ENCODE peak calls at places on chromosomes 2 and 18, in nine cellular contexts. One of them, this sample, is unnamed.

GRCh38 chr18:46728219-46728930 is 28.5 kb downstream of the ST8SIA5 start:
- DNase-seq in putamen: no peak
- DNase-seq in stimulated activated CD8-positive, alpha-beta memory T cell treated with anti-CD3 and anti-CD28 coated beads, Interleukin-15, amount 100 ng/mL, for 48 hours: no peak
- DNase-seq in posterior cingulate gyrus: peak
- DNase-seq in tibial artery: no peak
- DNase-seq in HS-27A: no peak
- DNase-seq in stimulated activated CD4-positive, alpha-beta T cell treated with anti-CD3 and anti-CD28 coated beads, Interleukin-1b, Interleukin-23, amount 100 ng/mL, for 1 hour: no peak
- DNase-seq in glutamatergic neuron: no peak
- DNase-seq in NCI-H524: no peak
- DNase-seq in this sample: no peak

GRCh38 chr2:3377279-3377611 is 373 bp downstream of the EIPR1 start:
- DNase-seq in stimulated activated CD4-positive, alpha-beta T cell treated with anti-CD3 and anti-CD28 coated beads, Interleukin-1b, Interleukin-23, amount 100 ng/mL, for 1 hour: no peak
- DNase-seq in NCI-H524: peak
- DNase-seq in posterior cingulate gyrus: no peak
- DNase-seq in putamen: no peak
- DNase-seq in stimulated activated CD8-positive, alpha-beta memory T cell treated with anti-CD3 and anti-CD28 coated beads, Interleukin-15, amount 100 ng/mL, for 48 hours: no peak
- DNase-seq in HS-27A: no peak
- DNase-seq in tibial artery: no peak
- DNase-seq in glutamatergic neuron: no peak
- DNase-seq in this sample: no peak

GRCh38 chr2:197001921-197002320 is 75.4 kb upstream of the PGAP1 start:
- DNase-seq in putamen: no peak
- DNase-seq in stimulated activated CD4-positive, alpha-beta T cell treated with anti-CD3 and anti-CD28 coated beads, Interleukin-1b, Interleukin-23, amount 100 ng/mL, for 1 hour: no peak
- DNase-seq in tibial artery: no peak
- DNase-seq in HS-27A: no peak
- DNase-seq in glutamatergic neuron: no peak
- DNase-seq in stimulated activated CD8-positive, alpha-beta memory T cell treated with anti-CD3 and anti-CD28 coated beads, Interleukin-15, amount 100 ng/mL, for 48 hours: no peak
- DNase-seq in posterior cingulate gyrus: no peak
- DNase-seq in NCI-H524: no peak
- DNase-seq in this sample: no peak

GRCh38 chr2:27771548-27772335 is at the start of gene MRPL33:
- DNase-seq in posterior cingulate gyrus: peak
- DNase-seq in putamen: peak
- DNase-seq in stimulated activated CD8-positive, alpha-beta memory T cell treated with anti-CD3 and anti-CD28 coated beads, Interleukin-15, amount 100 ng/mL, for 48 hours: peak
- DNase-seq in tibial artery: peak
- DNase-seq in stimulated activated CD4-positive, alpha-beta T cell treated with anti-CD3 and anti-CD28 coated beads, Interleukin-1b, Interleukin-23, amount 100 ng/mL, for 1 hour: peak
- DNase-seq in HS-27A: peak
- DNase-seq in NCI-H524: peak
- DNase-seq in glutamatergic neuron: peak
- DNase-seq in this sample: peak

GRCh38 chr18:8685141-8685913 is 20.0 kb upstream of the MTCL1 start:
- DNase-seq in tibial artery: no peak
- DNase-seq in stimulated activated CD8-positive, alpha-beta memory T cell treated with anti-CD3 and anti-CD28 coated beads, Interleukin-15, amount 100 ng/mL, for 48 hours: no peak
- DNase-seq in glutamatergic neuron: peak
- DNase-seq in NCI-H524: peak
- DNase-seq in HS-27A: no peak
- DNase-seq in putamen: no peak
- DNase-seq in stimulated activated CD4-positive, alpha-beta T cell treated with anti-CD3 and anti-CD28 coated beads, Interleukin-1b, Interleukin-23, amount 100 ng/mL, for 1 hour: no peak
- DNase-seq in posterior cingulate gyrus: no peak
- DNase-seq in this sample: no peak

GRCh38 chr2:113979172-113980128 is 89.6 kb downstream of the ACTR3 start:
- DNase-seq in tibial artery: no peak
- DNase-seq in NCI-H524: no peak
- DNase-seq in posterior cingulate gyrus: no peak
- DNase-seq in putamen: no peak
- DNase-seq in HS-27A: no peak
- DNase-seq in stimulated activated CD4-positive, alpha-beta T cell treated with anti-CD3 and anti-CD28 coated beads, Interleukin-1b, Interleukin-23, amount 100 ng/mL, for 1 hour: peak
- DNase-seq in glutamatergic neuron: peak
- DNase-seq in stimulated activated CD8-positive, alpha-beta memory T cell treated with anti-CD3 and anti-CD28 coated beads, Interleukin-15, amount 100 ng/mL, for 48 hours: peak
- DNase-seq in this sample: no peak

GRCh38 chr18:24704921-24705620 is 244.6 kb downstream of the HRH4 start:
- DNase-seq in stimulated activated CD4-positive, alpha-beta T cell treated with anti-CD3 and anti-CD28 coated beads, Interleukin-1b, Interleukin-23, amount 100 ng/mL, for 1 hour: no peak
- DNase-seq in tibial artery: no peak
- DNase-seq in putamen: no peak
- DNase-seq in posterior cingulate gyrus: no peak
- DNase-seq in stimulated activated CD8-positive, alpha-beta memory T cell treated with anti-CD3 and anti-CD28 coated beads, Interleukin-15, amount 100 ng/mL, for 48 hours: no peak
- DNase-seq in glutamatergic neuron: no peak
- DNase-seq in HS-27A: peak
- DNase-seq in NCI-H524: peak
- DNase-seq in this sample: peak

GRCh38 chr2:186422226-186422625 is 63.8 kb upstream of the ZC3H15 start:
- DNase-seq in putamen: no peak
- DNase-seq in posterior cingulate gyrus: no peak
- DNase-seq in HS-27A: peak
- DNase-seq in stimulated activated CD4-positive, alpha-beta T cell treated with anti-CD3 and anti-CD28 coated beads, Interleukin-1b, Interleukin-23, amount 100 ng/mL, for 1 hour: no peak
- DNase-seq in tibial artery: peak
- DNase-seq in NCI-H524: no peak
- DNase-seq in glutamatergic neuron: no peak
- DNase-seq in stimulated activated CD8-positive, alpha-beta memory T cell treated with anti-CD3 and anti-CD28 coated beads, Interleukin-15, amount 100 ng/mL, for 48 hours: no peak
- DNase-seq in this sample: peak

GRCh38 chr2:54081574-54081973 is 33.8 kb upstream of the ACYP2 start:
- DNase-seq in putamen: no peak
- DNase-seq in posterior cingulate gyrus: no peak
- DNase-seq in stimulated activated CD4-positive, alpha-beta T cell treated with anti-CD3 and anti-CD28 coated beads, Interleukin-1b, Interleukin-23, amount 100 ng/mL, for 1 hour: no peak
- DNase-seq in stimulated activated CD8-positive, alpha-beta memory T cell treated with anti-CD3 and anti-CD28 coated beads, Interleukin-15, amount 100 ng/mL, for 48 hours: peak
- DNase-seq in tibial artery: no peak
- DNase-seq in NCI-H524: no peak
- DNase-seq in HS-27A: no peak
- DNase-seq in glutamatergic neuron: no peak
- DNase-seq in this sample: no peak

GRCh38 chr18:2948038-2948437 is 64.9 kb downstream of the LPIN2 start:
- DNase-seq in HS-27A: no peak
- DNase-seq in NCI-H524: peak
- DNase-seq in glutamatergic neuron: no peak
- DNase-seq in stimulated activated CD8-positive, alpha-beta memory T cell treated with anti-CD3 and anti-CD28 coated beads, Interleukin-15, amount 100 ng/mL, for 48 hours: no peak
- DNase-seq in tibial artery: no peak
- DNase-seq in stimulated activated CD4-positive, alpha-beta T cell treated with anti-CD3 and anti-CD28 coated beads, Interleukin-1b, Interleukin-23, amount 100 ng/mL, for 1 hour: no peak
- DNase-seq in posterior cingulate gyrus: no peak
- DNase-seq in putamen: no peak
- DNase-seq in this sample: peak

GRCh38 chr2:201909348-201909747 is 103.0 kb downstream of the CDK15 start:
- DNase-seq in NCI-H524: no peak
- DNase-seq in glutamatergic neuron: no peak
- DNase-seq in stimulated activated CD4-positive, alpha-beta T cell treated with anti-CD3 and anti-CD28 coated beads, Interleukin-1b, Interleukin-23, amount 100 ng/mL, for 1 hour: no peak
- DNase-seq in HS-27A: peak
- DNase-seq in putamen: no peak
- DNase-seq in stimulated activated CD8-positive, alpha-beta memory T cell treated with anti-CD3 and anti-CD28 coated beads, Interleukin-15, amount 100 ng/mL, for 48 hours: no peak
- DNase-seq in posterior cingulate gyrus: no peak
- DNase-seq in tibial artery: no peak
- DNase-seq in this sample: peak

GRCh38 chr2:118127250-118127649 is 39.0 kb downstream of the INSIG2 start:
- DNase-seq in putamen: no peak
- DNase-seq in glutamatergic neuron: no peak
- DNase-seq in tibial artery: no peak
- DNase-seq in stimulated activated CD8-positive, alpha-beta memory T cell treated with anti-CD3 and anti-CD28 coated beads, Interleukin-15, amount 100 ng/mL, for 48 hours: no peak
- DNase-seq in stimulated activated CD4-positive, alpha-beta T cell treated with anti-CD3 and anti-CD28 coated beads, Interleukin-1b, Interleukin-23, amount 100 ng/mL, for 1 hour: no peak
- DNase-seq in NCI-H524: no peak
- DNase-seq in HS-27A: no peak
- DNase-seq in posterior cingulate gyrus: no peak
- DNase-seq in this sample: no peak

GRCh38 chr2:221529177-221529942 is 42.7 kb downstream of the EPHA4 start:
- DNase-seq in glutamatergic neuron: no peak
- DNase-seq in tibial artery: no peak
- DNase-seq in putamen: no peak
- DNase-seq in stimulated activated CD8-positive, alpha-beta memory T cell treated with anti-CD3 and anti-CD28 coated beads, Interleukin-15, amount 100 ng/mL, for 48 hours: no peak
- DNase-seq in posterior cingulate gyrus: no peak
- DNase-seq in stimulated activated CD4-positive, alpha-beta T cell treated with anti-CD3 and anti-CD28 coated beads, Interleukin-1b, Interleukin-23, amount 100 ng/mL, for 1 hour: no peak
- DNase-seq in NCI-H524: no peak
- DNase-seq in HS-27A: no peak
- DNase-seq in this sample: no peak

GRCh38 chr2:51620830-51621229 is 588.9 kb upstream of the NRXN1 start:
- DNase-seq in stimulated activated CD4-positive, alpha-beta T cell treated with anti-CD3 and anti-CD28 coated beads, Interleukin-1b, Interleukin-23, amount 100 ng/mL, for 1 hour: no peak
- DNase-seq in tibial artery: no peak
- DNase-seq in posterior cingulate gyrus: no peak
- DNase-seq in putamen: no peak
- DNase-seq in HS-27A: peak
- DNase-seq in NCI-H524: no peak
- DNase-seq in stimulated activated CD8-positive, alpha-beta memory T cell treated with anti-CD3 and anti-CD28 coated beads, Interleukin-15, amount 100 ng/mL, for 48 hours: no peak
- DNase-seq in glutamatergic neuron: no peak
- DNase-seq in this sample: no peak

GRCh38 chr2:18119883-18120282 is 241.4 kb downstream of the KCNS3 start:
- DNase-seq in putamen: no peak
- DNase-seq in stimulated activated CD8-positive, alpha-beta memory T cell treated with anti-CD3 and anti-CD28 coated beads, Interleukin-15, amount 100 ng/mL, for 48 hours: no peak
- DNase-seq in glutamatergic neuron: no peak
- DNase-seq in posterior cingulate gyrus: no peak
- DNase-seq in HS-27A: no peak
- DNase-seq in stimulated activated CD4-positive, alpha-beta T cell treated with anti-CD3 and anti-CD28 coated beads, Interleukin-1b, Interleukin-23, amount 100 ng/mL, for 1 hour: no peak
- DNase-seq in tibial artery: no peak
- DNase-seq in NCI-H524: no peak
- DNase-seq in this sample: no peak

GRCh38 chr2:69933839-69934613 is 19.1 kb downstream of the MXD1 start:
- DNase-seq in tibial artery: peak
- DNase-seq in posterior cingulate gyrus: no peak
- DNase-seq in HS-27A: no peak
- DNase-seq in putamen: peak
- DNase-seq in NCI-H524: no peak
- DNase-seq in glutamatergic neuron: no peak
- DNase-seq in stimulated activated CD8-positive, alpha-beta memory T cell treated with anti-CD3 and anti-CD28 coated beads, Interleukin-15, amount 100 ng/mL, for 48 hours: peak
- DNase-seq in stimulated activated CD4-positive, alpha-beta T cell treated with anti-CD3 and anti-CD28 coated beads, Interleukin-1b, Interleukin-23, amount 100 ng/mL, for 1 hour: no peak
- DNase-seq in this sample: peak